ENCODE peak calls at places on chromosomes 1 and 21, in six cellular contexts. One of them, this sample, is unnamed.

GRCh38 chr1:99650773-99651437 is 5.0 kb downstream of the PALMD start:
- DNase-seq in body of pancreas: no peak
- DNase-seq in AG04450: no peak
- DNase-seq in psoas muscle: no peak
- DNase-seq in A549: no peak
- DNase-seq in GM23338: peak; percentile 53
- DNase-seq in this sample: no peak

GRCh38 chr1:242523968-242524570 is 428 bp downstream of the PLD5 start:
- DNase-seq in body of pancreas: peak; percentile 13
- DNase-seq in AG04450: no peak
- DNase-seq in psoas muscle: peak; percentile 19
- DNase-seq in A549: peak; percentile 70
- DNase-seq in GM23338: peak; percentile 90
- DNase-seq in this sample: peak; percentile 71

GRCh38 chr21:44006017-44006624 is 6.0 kb upstream of the TRAPPC10 start:
- DNase-seq in body of pancreas: no peak
- DNase-seq in AG04450: peak; percentile 45
- DNase-seq in psoas muscle: peak; percentile 31
- DNase-seq in A549: peak; percentile 77
- DNase-seq in GM23338: no peak
- DNase-seq in this sample: peak; percentile 47

GRCh38 chr1:173395762-173396161 is 81.4 kb upstream of the PRDX6 start:
- DNase-seq in body of pancreas: no peak
- DNase-seq in AG04450: no peak
- DNase-seq in psoas muscle: no peak
- DNase-seq in A549: no peak
- DNase-seq in GM23338: no peak
- DNase-seq in this sample: no peak

GRCh38 chr1:36982708-36983107 is 51.6 kb downstream of the GRIK3 start:
- DNase-seq in body of pancreas: no peak
- DNase-seq in AG04450: no peak
- DNase-seq in psoas muscle: no peak
- DNase-seq in A549: no peak
- DNase-seq in GM23338: peak; percentile 21
- DNase-seq in this sample: no peak

GRCh38 chr1:62437273-62437945 is 560 bp downstream of the USP1 start:
- DNase-seq in body of pancreas: peak; percentile 48
- DNase-seq in AG04450: no peak
- DNase-seq in psoas muscle: peak; percentile 51
- DNase-seq in A549: no peak
- DNase-seq in GM23338: peak; percentile 51
- DNase-seq in this sample: no peak

GRCh38 chr1:58597076-58597475 is 20.0 kb upstream of the TACSTD2 start:
- DNase-seq in body of pancreas: no peak
- DNase-seq in AG04450: no peak
- DNase-seq in psoas muscle: no peak
- DNase-seq in A549: no peak
- DNase-seq in GM23338: no peak
- DNase-seq in this sample: no peak

GRCh38 chr1:48248356-48248755 is 25.8 kb downstream of the SLC5A9 start:
- DNase-seq in body of pancreas: no peak
- DNase-seq in AG04450: no peak
- DNase-seq in psoas muscle: no peak
- DNase-seq in A549: no peak
- DNase-seq in GM23338: no peak
- DNase-seq in this sample: no peak

GRCh38 chr1:173823776-173824314 is 628 bp upstream of the DARS2 start:
- DNase-seq in body of pancreas: no peak
- DNase-seq in AG04450: peak; percentile 7
- DNase-seq in psoas muscle: no peak
- DNase-seq in A549: no peak
- DNase-seq in GM23338: no peak
- DNase-seq in this sample: no peak

GRCh38 chr1:64898107-64898861 is 68.1 kb downstream of the JAK1 start:
- DNase-seq in body of pancreas: peak; percentile 93
- DNase-seq in AG04450: peak; percentile 46
- DNase-seq in psoas muscle: peak; percentile 86
- DNase-seq in A549: peak; percentile 97
- DNase-seq in GM23338: peak; percentile 59
- DNase-seq in this sample: peak; percentile 86

GRCh38 chr1:52632732-52633290 is at the start of gene SHISAL2A:
- DNase-seq in body of pancreas: peak; percentile 34
- DNase-seq in AG04450: no peak
- DNase-seq in psoas muscle: peak; percentile 19
- DNase-seq in A549: no peak
- DNase-seq in GM23338: peak; percentile 84
- DNase-seq in this sample: peak; percentile 13

GRCh38 chr1:197467881-197468280 is 199.8 kb downstream of the CRB1 start:
- DNase-seq in body of pancreas: no peak
- DNase-seq in AG04450: no peak
- DNase-seq in psoas muscle: no peak
- DNase-seq in A549: no peak
- DNase-seq in GM23338: no peak
- DNase-seq in this sample: no peak

GRCh38 chr21:30478015-30478414 is 2.2 kb downstream of the KRTAP19-1 start:
- DNase-seq in body of pancreas: no peak
- DNase-seq in AG04450: no peak
- DNase-seq in psoas muscle: no peak
- DNase-seq in A549: no peak
- DNase-seq in GM23338: no peak
- DNase-seq in this sample: no peak

GRCh38 chr1:76867342-76868130 is at the start of gene ST6GALNAC5:
- DNase-seq in body of pancreas: peak; percentile 12
- DNase-seq in AG04450: no peak
- DNase-seq in psoas muscle: no peak
- DNase-seq in A549: peak; percentile 5
- DNase-seq in GM23338: peak; percentile 82
- DNase-seq in this sample: no peak

GRCh38 chr1:200258447-200259375 is 151.1 kb downstream of the ZNF281 start:
- DNase-seq in body of pancreas: no peak
- DNase-seq in AG04450: no peak
- DNase-seq in psoas muscle: no peak
- DNase-seq in A549: peak; percentile 66
- DNase-seq in GM23338: peak; percentile 43
- DNase-seq in this sample: peak; percentile 36

GRCh38 chr1:4362314-4363044 is 291.9 kb upstream of the AJAP1 start:
- DNase-seq in body of pancreas: no peak
- DNase-seq in AG04450: no peak
- DNase-seq in psoas muscle: no peak
- DNase-seq in A549: no peak
- DNase-seq in GM23338: no peak
- DNase-seq in this sample: no peak

GRCh38 chr1:23788695-23789094 is 2.2 kb upstream of the LYPLA2 start:
- DNase-seq in body of pancreas: no peak
- DNase-seq in AG04450: no peak
- DNase-seq in psoas muscle: no peak
- DNase-seq in A549: no peak
- DNase-seq in GM23338: no peak
- DNase-seq in this sample: no peak

GRCh38 chr1:63691672-63692425 is 82.0 kb upstream of the ROR1 start:
- DNase-seq in body of pancreas: peak; percentile 80
- DNase-seq in AG04450: peak; percentile 68
- DNase-seq in psoas muscle: no peak
- DNase-seq in A549: peak; percentile 91
- DNase-seq in GM23338: peak; percentile 92
- DNase-seq in this sample: peak; percentile 70

GRCh38 chr1:19232526-19232851 is 18.8 kb downstream of the EMC1 start:
- DNase-seq in body of pancreas: no peak
- DNase-seq in AG04450: peak; percentile 27
- DNase-seq in psoas muscle: peak; percentile 36
- DNase-seq in A549: no peak
- DNase-seq in GM23338: no peak
- DNase-seq in this sample: no peak
- TF ChIP-seq CTCF in body of pancreas: no peak
- TF ChIP-seq CTCF in AG04450: peak; percentile 46
- TF ChIP-seq CTCF in psoas muscle: peak; percentile 12
- TF ChIP-seq CTCF in A549: no peak
- TF ChIP-seq CTCF in GM23338: peak; percentile 7
- TF ChIP-seq CTCF in this sample: no peak

GRCh38 chr1:160076295-160076694 is 5.0 kb upstream of the KCNJ9 start:
- DNase-seq in body of pancreas: no peak
- DNase-seq in AG04450: no peak
- DNase-seq in psoas muscle: no peak
- DNase-seq in A549: no peak
- DNase-seq in GM23338: no peak
- DNase-seq in this sample: no peak

GRCh38 chr1:160077496-160077895 is 3.8 kb upstream of the KCNJ9 start:
- DNase-seq in body of pancreas: no peak
- DNase-seq in AG04450: no peak
- DNase-seq in psoas muscle: no peak
- DNase-seq in A549: no peak
- DNase-seq in GM23338: no peak
- DNase-seq in this sample: no peak

GRCh38 chr1:160079448-160079847 is 1.9 kb upstream of the KCNJ9 start:
- DNase-seq in body of pancreas: no peak
- DNase-seq in AG04450: no peak
- DNase-seq in psoas muscle: no peak
- DNase-seq in A549: no peak
- DNase-seq in GM23338: no peak
- DNase-seq in this sample: no peak

GRCh38 chr1:160080381-160081100 is 797 bp upstream of the KCNJ9 start:
- DNase-seq in body of pancreas: no peak
- DNase-seq in AG04450: no peak
- DNase-seq in psoas muscle: no peak
- DNase-seq in A549: no peak
- DNase-seq in GM23338: no peak
- DNase-seq in this sample: no peak

DNA sequence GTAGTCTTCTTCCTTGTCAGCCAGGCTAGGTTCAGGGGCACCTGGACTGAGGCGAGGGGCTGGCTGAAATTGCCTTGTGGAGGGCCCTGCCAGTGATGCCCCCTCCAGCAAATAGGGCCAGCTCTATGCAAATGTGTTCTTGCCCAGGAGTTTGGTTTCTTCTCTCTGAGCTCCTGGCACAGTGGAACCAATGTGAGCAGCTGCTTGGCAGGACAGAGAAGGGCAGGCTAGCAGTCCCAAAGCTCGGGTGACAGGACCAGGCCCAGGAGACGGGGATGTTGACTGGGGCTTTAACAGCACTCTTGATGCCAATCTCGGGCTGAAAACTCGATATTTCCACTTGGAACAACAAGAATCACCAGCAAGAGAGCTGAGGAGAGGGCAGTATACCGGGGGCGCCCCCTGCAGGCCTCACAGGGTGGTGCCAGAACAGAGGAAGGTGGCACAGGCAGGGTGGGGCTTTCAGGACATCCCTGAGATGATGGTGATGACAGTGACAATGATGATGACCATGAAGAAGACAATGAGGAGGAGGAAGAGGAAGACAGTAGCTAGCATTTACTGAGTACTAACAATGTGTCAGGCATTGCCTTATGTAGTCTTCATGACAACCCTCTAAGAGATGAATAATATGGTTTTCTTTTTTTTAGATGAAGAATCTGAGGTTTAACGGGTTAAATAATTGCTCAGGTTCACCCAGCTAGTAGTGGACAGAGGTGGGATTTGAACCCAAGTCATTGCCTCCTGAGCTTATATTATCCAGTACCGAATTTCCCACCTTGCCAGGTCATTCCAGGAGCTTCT is 2.7 kb upstream of the KCNJ9 start:
- DNase-seq in body of pancreas: no peak
- DNase-seq in AG04450: no peak
- DNase-seq in psoas muscle: no peak
- DNase-seq in A549: peak; percentile 42
- DNase-seq in GM23338: peak; percentile 75
- DNase-seq in this sample: peak; percentile 75
- TF ChIP-seq CTCF in body of pancreas: peak; percentile 61
- TF ChIP-seq CTCF in AG04450: peak; percentile 65
- TF ChIP-seq CTCF in psoas muscle: peak; percentile 60
- TF ChIP-seq CTCF in A549: peak; percentile 54
- TF ChIP-seq CTCF in GM23338: peak; percentile 99
- TF ChIP-seq CTCF in this sample: peak; percentile 93

DNA sequence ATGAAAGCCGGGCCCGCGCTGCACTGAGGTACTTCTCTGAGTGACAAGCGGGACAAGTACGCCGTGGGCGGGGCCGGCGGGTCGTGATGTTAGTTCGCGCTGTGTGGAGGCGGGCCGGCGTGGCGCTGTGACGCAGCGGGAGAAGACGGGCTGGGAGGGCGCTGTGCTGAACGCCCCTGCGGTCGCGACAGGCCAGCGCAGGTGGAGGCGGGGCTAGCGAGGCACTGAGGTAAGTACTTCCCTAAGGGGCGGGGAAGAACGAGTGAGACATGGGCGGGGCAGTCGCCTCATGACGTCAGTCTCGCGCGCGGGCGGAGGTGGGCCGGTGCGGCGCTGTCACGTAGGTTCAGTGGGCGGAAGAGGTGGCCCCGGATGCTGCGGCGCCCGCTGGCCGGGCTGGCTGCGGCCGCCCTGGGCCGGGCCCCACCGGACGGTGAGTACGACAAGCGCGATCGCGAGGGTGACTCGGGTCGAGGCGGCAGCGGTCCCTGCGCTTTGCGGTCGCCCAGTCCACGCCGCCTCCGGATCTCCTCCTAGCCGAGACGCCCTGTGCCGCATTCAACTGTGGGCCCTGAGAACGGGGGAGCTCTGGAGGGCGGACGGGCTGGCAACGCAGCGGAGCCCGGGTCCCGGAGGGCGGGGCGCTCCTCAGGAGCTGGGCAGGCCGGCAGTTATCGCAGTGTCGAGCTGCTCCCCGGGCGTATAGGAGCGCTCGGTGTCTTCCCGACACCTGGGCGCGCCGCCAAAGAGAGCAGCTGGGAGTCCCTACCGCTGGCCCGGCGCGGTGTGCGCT is at the start of gene GUK1:
- DNase-seq in body of pancreas: peak; percentile 100
- DNase-seq in AG04450: peak; percentile 97
- DNase-seq in psoas muscle: peak; percentile 100
- DNase-seq in A549: peak; percentile 100
- DNase-seq in GM23338: peak; percentile 100
- DNase-seq in this sample: peak; percentile 100
- TF ChIP-seq CTCF in body of pancreas: peak; percentile 21
- TF ChIP-seq CTCF in AG04450: peak; percentile 23
- TF ChIP-seq CTCF in psoas muscle: no peak
- TF ChIP-seq CTCF in A549: peak; percentile 19
- TF ChIP-seq CTCF in GM23338: no peak
- TF ChIP-seq CTCF in this sample: no peak

GRCh38 chr1:155141799-155142198 is 1.5 kb upstream of the DPM3 start:
- DNase-seq in body of pancreas: no peak
- DNase-seq in AG04450: no peak
- DNase-seq in psoas muscle: no peak
- DNase-seq in A549: no peak
- DNase-seq in GM23338: no peak
- DNase-seq in this sample: no peak

GRCh38 chr1:155140630-155140953 is 261 bp upstream of the DPM3 start:
- DNase-seq in body of pancreas: no peak
- DNase-seq in AG04450: no peak
- DNase-seq in psoas muscle: no peak
- DNase-seq in A549: no peak
- DNase-seq in GM23338: no peak
- DNase-seq in this sample: no peak

GRCh38 chr1:155139895-155140629 is at the start of gene DPM3:
- DNase-seq in body of pancreas: peak; percentile 87
- DNase-seq in AG04450: no peak
- DNase-seq in psoas muscle: peak; percentile 91
- DNase-seq in A549: peak; percentile 85
- DNase-seq in GM23338: peak; percentile 96
- DNase-seq in this sample: peak; percentile 89

DNA sequence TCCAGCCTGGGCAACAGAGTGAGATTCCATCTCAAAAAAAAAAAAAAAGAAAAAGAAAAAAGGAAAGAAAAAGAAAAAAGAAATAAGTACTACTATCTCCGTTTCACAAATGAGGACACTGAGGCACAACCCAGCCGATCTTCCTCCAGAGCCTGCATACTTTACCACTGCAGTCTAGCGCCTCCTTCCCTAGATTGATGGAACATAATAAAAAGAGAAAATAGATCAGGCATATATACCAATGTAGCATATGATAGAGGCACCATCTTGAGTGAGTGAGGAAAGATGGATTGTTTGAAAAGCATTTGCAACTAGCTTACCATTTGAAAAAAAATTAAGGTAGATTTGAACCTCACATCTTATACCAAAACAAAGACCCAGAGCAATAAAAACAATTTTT is 5.2 kb upstream of the DPM3 start:
- DNase-seq in body of pancreas: no peak
- DNase-seq in AG04450: no peak
- DNase-seq in psoas muscle: no peak
- DNase-seq in A549: no peak
- DNase-seq in GM23338: peak; percentile 25
- DNase-seq in this sample: no peak
- TF ChIP-seq CTCF in body of pancreas: no peak
- TF ChIP-seq CTCF in AG04450: peak; percentile 4
- TF ChIP-seq CTCF in psoas muscle: no peak
- TF ChIP-seq CTCF in A549: no peak
- TF ChIP-seq CTCF in GM23338: peak; percentile 38
- TF ChIP-seq CTCF in this sample: no peak

This sample was measured in Calu3.